ENCODE peak calls at places on chromosome 1, in ten cellular contexts. Q is sigmoid colon, C is suprapubic skin, O is SK-N-SH, L is K562, Z is transverse colon, S is esophagus muscularis mucosa, X is H1, H is stomach, F is A549. U is an unnamed sample.

GRCh38 chr1:81128079-81128478 is 672.7 kb upstream of the ADGRL2 start:
- DNase-seq in Q (no peak), C (no peak), O (no peak), L (no peak), Z (no peak), S (no peak), X (no peak), H (no peak), F (no peak), U (no peak)

GRCh38 chr1:221841291-221841982 is 99.5 kb upstream of the DUSP10 start:
- DNase-seq in Q (no peak), C (no peak), O (no peak), L (no peak), Z (no peak), S (no peak), X (no peak), H (no peak), F (no peak), U (no peak)

GRCh38 chr1:26666855-26667254 is 29.0 kb upstream of the ARID1A start:
- DNase-seq in Q (no peak), C (no peak), O (no peak), L (no peak), Z (no peak), S (no peak), X (no peak), H (no peak), F (no peak), U (no peak)

GRCh38 chr1:28112388-28113311 is 24.2 kb upstream of the EYA3 start:
- DNase-seq in Q (no peak), C (no peak), O (no peak), L (peak; percentile 63), Z (peak; percentile 30), S (no peak), X (no peak), H (peak; percentile 56), F (no peak), U (peak; percentile 31)

GRCh38 chr1:240004086-240004749 is 87.5 kb upstream of the FMN2 start:
- DNase-seq in Q (no peak), C (no peak), O (peak; percentile 56), L (peak; percentile 42), Z (no peak), S (no peak), X (no peak), H (no peak), F (peak; percentile 37), U (no peak)

GRCh38 chr1:227901906-227902640 is 45.7 kb downstream of the WNT9A start:
- DNase-seq in Q (peak; percentile 45), C (peak; percentile 58), O (peak; percentile 70), L (peak; percentile 69), Z (no peak), S (no peak), X (no peak), H (no peak), F (no peak), U (no peak)

GRCh38 chr1:173832748-173833147 is 8.1 kb upstream of the CENPL start:
- DNase-seq in Q (no peak), C (no peak), O (no peak), L (no peak), Z (no peak), S (no peak), X (no peak), H (no peak), F (no peak), U (no peak)

GRCh38 chr1:226627050-226627755 is 78.6 kb downstream of the STUM start:
- DNase-seq in Q (peak; percentile 47), C (peak; percentile 39), O (no peak), L (no peak), Z (no peak), S (no peak), X (no peak), H (no peak), F (no peak), U (no peak)

GRCh38 chr1:180560868-180561600 is 2.3 kb downstream of the OVAAL start:
- DNase-seq in Q (no peak), C (no peak), O (no peak), L (no peak), Z (no peak), S (no peak), X (no peak), H (no peak), F (no peak), U (no peak)

GRCh38 chr1:94803517-94804441 is 16.4 kb upstream of the SLC44A3 start:
- DNase-seq in Q (peak; percentile 71), C (no peak), O (peak; percentile 55), L (no peak), Z (peak; percentile 34), S (peak; percentile 88), X (no peak), H (no peak), F (no peak), U (peak; percentile 55)

GRCh38 chr1:4367230-4367629 is 287.2 kb upstream of the AJAP1 start:
- DNase-seq in Q (no peak), C (no peak), O (no peak), L (no peak), Z (no peak), S (no peak), X (no peak), H (no peak), F (no peak), U (no peak)

DNA sequence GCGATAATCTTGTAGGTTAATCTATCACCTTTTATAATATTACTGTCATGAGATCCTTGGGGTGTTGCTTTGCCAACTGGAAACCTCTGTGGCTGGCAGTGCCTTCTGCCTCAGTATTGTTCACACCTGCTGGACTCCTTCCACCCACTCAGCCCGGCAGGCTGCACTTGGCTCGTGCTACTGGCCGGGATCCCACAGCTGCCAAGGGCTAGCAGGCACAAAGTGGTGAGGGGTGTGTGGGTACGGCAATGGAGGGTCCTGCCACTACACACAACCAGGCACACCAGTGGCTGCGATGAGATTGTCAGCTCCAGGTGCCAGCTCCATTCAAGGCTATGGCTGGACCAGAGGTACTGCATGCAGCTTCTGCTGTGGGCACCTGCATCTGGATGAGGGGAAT is 191.2 kb upstream of the LYPLAL1 start:
- DNase-seq in Q (no peak), C (no peak), O (no peak), L (no peak), Z (no peak), S (no peak), X (no peak), H (no peak), F (no peak), U (no peak)
- TF ChIP-seq CTCF in Q (no peak), C (no peak), O (no peak), L (no peak), Z (no peak), S (no peak), X (no peak), H (no peak), F (no peak), U (no peak)

GRCh38 chr1:188782220-188782841 is 1695.3 kb downstream of the BRINP3 start:
- DNase-seq in Q (no peak), C (no peak), O (peak; percentile 42), L (peak; percentile 20), Z (no peak), S (no peak), X (peak; percentile 23), H (no peak), F (peak; percentile 34), U (no peak)
- TF ChIP-seq EP300 in Q (no peak), C (no peak), O (no peak), L (no peak), Z (no peak), S (no peak), X (no peak), H (no peak), F (no peak), U (no peak)

GRCh38 chr1:40305451-40305850 is 11.6 kb downstream of the COL9A2 start:
- DNase-seq in Q (no peak), C (no peak), O (no peak), L (peak; percentile 55), Z (no peak), S (no peak), X (no peak), H (no peak), F (no peak), U (no peak)
- TF ChIP-seq CTCF in Q (no peak), C (no peak), O (no peak), L (peak; percentile 78), Z (no peak), S (no peak), X (peak; percentile 43), H (no peak), F (no peak), U (no peak)

DNA sequence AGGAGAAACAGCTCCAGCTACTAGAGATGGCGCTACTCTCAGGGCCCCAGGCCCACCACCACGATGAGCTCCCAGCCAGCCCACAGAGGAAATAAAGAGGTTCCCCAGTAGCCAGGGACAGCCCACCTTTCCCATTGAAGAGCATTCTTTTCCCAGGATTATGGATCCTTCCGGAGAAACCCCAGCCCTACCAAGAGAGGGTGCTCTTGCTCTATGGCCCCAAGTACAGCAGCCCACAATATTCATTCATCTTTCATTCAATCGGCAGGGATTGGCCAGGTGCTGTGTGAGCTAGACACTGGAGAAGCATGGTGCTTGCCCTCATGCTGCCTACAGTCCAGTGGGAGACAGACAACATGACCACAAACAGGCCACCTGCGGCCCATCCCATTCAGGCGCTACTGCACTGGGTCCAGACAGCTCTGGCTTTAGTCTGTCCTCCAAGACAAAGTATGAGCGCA is 29.9 kb downstream of the PMVK start:
- DNase-seq in Q (peak; percentile 21), C (peak; percentile 52), O (no peak), L (no peak), Z (peak; percentile 25), S (no peak), X (no peak), H (peak; percentile 29), F (peak; percentile 20), U (no peak)
- TF ChIP-seq EP300 in Q (no peak), C (no peak), O (no peak), L (no peak), Z (no peak), S (no peak), X (no peak), H (no peak), F (no peak), U (no peak)

GRCh38 chr1:181587870-181588438 is 104.6 kb downstream of the CACNA1E start:
- DNase-seq in Q (no peak), C (no peak), O (peak; percentile 29), L (peak; percentile 54), Z (no peak), S (no peak), X (no peak), H (no peak), F (peak; percentile 4), U (no peak)

GRCh38 chr1:181588631-181589030 is 105.3 kb downstream of the CACNA1E start:
- DNase-seq in Q (no peak), C (no peak), O (no peak), L (no peak), Z (no peak), S (no peak), X (no peak), H (no peak), F (no peak), U (no peak)

DNA sequence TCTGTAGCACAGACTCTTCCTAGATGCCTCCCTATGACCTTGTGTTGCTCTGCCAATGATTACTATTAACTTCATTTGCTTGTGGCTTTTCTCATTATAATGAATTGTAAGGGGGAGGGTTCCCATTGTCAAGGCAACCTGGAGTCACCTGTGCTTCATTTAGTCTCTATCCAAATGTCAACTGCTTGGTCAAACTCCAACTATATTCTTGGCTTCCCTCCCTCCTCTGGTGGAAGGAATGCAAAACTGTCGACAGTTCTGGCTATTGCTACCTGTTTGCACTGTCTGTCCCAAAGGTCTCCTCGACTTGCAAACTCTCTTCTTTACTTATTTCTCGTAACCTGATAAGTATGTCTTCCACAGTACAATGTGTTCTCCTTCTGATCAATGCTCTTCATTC is 100.3 kb downstream of the CACNA1E start:
- DNase-seq in Q (no peak), C (no peak), O (no peak), L (no peak), Z (peak; percentile 14), S (no peak), X (peak; percentile 36), H (peak; percentile 37), F (no peak), U (no peak)
- TF ChIP-seq CTCF in Q (no peak), C (peak; percentile 12), O (no peak), L (no peak), Z (peak; percentile 25), S (peak; percentile 34), X (peak; percentile 31), H (peak; percentile 37), F (no peak), U (no peak)